ENCODE peak calls at places on chromosome 3, in nine cellular contexts. N is progenitor cell of endocrine pancreas; Y is spleen; W is endothelial cell of umbilical vein; K is epithelial cell of esophagus; X is kidney; M is CD8-positive, alpha-beta T cell; R is retinal pigment epithelial cell; S is bronchial epithelial cell. U is an unnamed sample.

GRCh38 chr3:64666171-64666581 is 21.6 kb downstream of the ADAMTS9 start:
- DNase-seq in N (no peak), Y (no peak), W (peak), K (peak), X (peak), M (no peak), R (no peak), S (peak), U (no peak)

GRCh38 chr3:42226470-42227425 is 39.2 kb downstream of the CCK start:
- DNase-seq in N (no peak), Y (no peak), W (no peak), K (peak), X (no peak), M (no peak), R (no peak), S (peak), U (no peak)

GRCh38 chr3:138057384-138057783 is 47.4 kb downstream of the CLDN18 start:
- DNase-seq in N (no peak), Y (no peak), W (no peak), K (no peak), X (no peak), M (no peak), R (no peak), S (no peak), U (no peak)

GRCh38 chr3:180316321-180316720 is 279.6 kb upstream of the PEX5L start:
- DNase-seq in N (no peak), Y (no peak), W (no peak), K (no peak), X (no peak), M (no peak), R (no peak), S (no peak), U (peak)

GRCh38 chr3:96449803-96450202 is 364.6 kb upstream of the EPHA6 start:
- DNase-seq in N (no peak), Y (no peak), W (peak), K (no peak), X (no peak), M (no peak), R (no peak), S (no peak), U (no peak)

GRCh38 chr3:98596902-98597500 is 3.6 kb upstream of the CPOX start:
- DNase-seq in N (no peak), Y (no peak), W (peak), K (peak), X (no peak), M (no peak), R (no peak), S (peak), U (no peak)

GRCh38 chr3:89787485-89787884 is 680.1 kb downstream of the EPHA3 start:
- DNase-seq in N (no peak), Y (no peak), W (no peak), K (no peak), X (no peak), M (no peak), R (no peak), S (no peak), U (no peak)

GRCh38 chr3:86954751-86955150 is 36.2 kb downstream of the VGLL3 start:
- DNase-seq in N (no peak), Y (no peak), W (no peak), K (no peak), X (no peak), M (no peak), R (no peak), S (no peak), U (no peak)

GRCh38 chr3:47342812-47343211 is 38.0 kb upstream of the PTPN23 start:
- DNase-seq in N (no peak), Y (no peak), W (no peak), K (no peak), X (no peak), M (no peak), R (no peak), S (no peak), U (no peak)

GRCh38 chr3:197546307-197547085 is 9.3 kb downstream of the BDH1 start:
- DNase-seq in N (no peak), Y (no peak), W (no peak), K (peak), X (peak), M (no peak), R (no peak), S (no peak), U (no peak)

GRCh38 chr3:196192036-196193001 is 18.9 kb downstream of the ZDHHC19 start:
- DNase-seq in N (no peak), Y (peak), W (no peak), K (no peak), X (no peak), M (peak), R (no peak), S (no peak), U (peak)

GRCh38 chr3:25540187-25540765 is 112.2 kb downstream of the RARB start:
- DNase-seq in N (no peak), Y (no peak), W (no peak), K (no peak), X (no peak), M (no peak), R (peak), S (no peak), U (no peak)

DNA sequence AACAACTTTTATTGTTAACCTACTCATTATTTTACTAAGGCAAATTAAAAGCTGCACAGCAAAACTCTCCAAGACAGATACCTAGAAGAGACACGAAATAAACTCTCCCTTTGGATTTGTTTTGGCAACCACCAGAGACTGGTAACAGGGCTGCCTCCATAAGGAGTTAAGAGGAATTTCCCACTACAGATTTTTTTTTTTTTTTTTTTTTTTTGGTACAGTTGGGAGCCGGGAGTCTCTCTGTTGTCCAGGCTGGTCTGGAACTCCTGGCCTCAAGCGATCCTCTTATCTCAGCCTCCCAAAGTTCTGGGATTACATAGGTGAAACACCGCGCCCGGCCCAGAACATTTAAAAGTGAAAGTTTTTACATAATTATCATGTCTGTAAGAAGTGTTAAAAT is 73.6 kb upstream of the VGLL4 start:
- DNase-seq in N (no peak), Y (no peak), W (peak), K (peak), X (no peak), M (no peak), R (no peak), S (no peak), U (no peak)
- TF ChIP-seq CTCF in N (no peak), Y (no peak), W (no peak), K (no peak), X (no peak), M (no peak), R (no peak), S (no peak), U (no peak)

GRCh38 chr3:50464578-50464977 is 38.9 kb downstream of the CACNA2D2 start:
- DNase-seq in N (no peak), Y (no peak), W (no peak), K (no peak), X (no peak), M (no peak), R (no peak), S (no peak), U (no peak)
- TF ChIP-seq CTCF in N (no peak), Y (no peak), W (no peak), K (no peak), X (no peak), M (no peak), R (no peak), S (no peak), U (no peak)

DNA sequence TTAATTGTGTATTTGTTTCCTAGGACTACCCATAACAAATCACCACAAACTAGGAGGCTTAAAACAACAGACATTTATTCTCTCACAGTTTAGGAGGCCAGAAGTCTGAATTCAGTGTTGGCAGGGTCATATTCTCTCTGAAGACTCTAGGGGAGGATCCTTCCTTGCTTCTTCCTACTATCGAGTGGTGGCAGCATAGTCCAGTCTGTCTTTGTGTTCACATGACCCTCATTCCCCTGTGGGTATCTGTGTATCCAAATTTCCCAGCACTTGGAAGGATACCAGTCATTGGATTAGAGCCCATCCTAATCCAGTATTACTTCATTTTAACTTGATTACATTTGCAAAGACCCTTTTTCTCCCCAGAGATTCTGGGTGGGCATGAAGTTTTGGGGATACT is 63.8 kb downstream of the GMPS start:
- DNase-seq in N (no peak), Y (no peak), W (no peak), K (no peak), X (no peak), M (no peak), R (no peak), S (no peak), U (no peak)
- TF ChIP-seq CTCF in N (no peak), Y (no peak), W (no peak), K (no peak), X (no peak), M (no peak), R (no peak), S (no peak), U (no peak)

GRCh38 chr3:12758025-12758830 is 831 bp downstream of the TMEM40 start:
- DNase-seq in N (no peak), Y (no peak), W (peak), K (peak), X (peak), M (no peak), R (peak), S (peak), U (peak)

GRCh38 chr3:12756635-12757034 is 2.4 kb downstream of the TMEM40 start:
- DNase-seq in N (no peak), Y (no peak), W (no peak), K (no peak), X (no peak), M (no peak), R (no peak), S (no peak), U (no peak)

GRCh38 chr3:12756185-12756584 is 2.9 kb downstream of the TMEM40 start:
- DNase-seq in N (no peak), Y (no peak), W (no peak), K (no peak), X (no peak), M (no peak), R (no peak), S (no peak), U (no peak)

GRCh38 chr3:12759693-12760565 is 870 bp upstream of the TMEM40 start:
- DNase-seq in N (no peak), Y (no peak), W (no peak), K (peak), X (no peak), M (no peak), R (no peak), S (peak), U (no peak)

DNA sequence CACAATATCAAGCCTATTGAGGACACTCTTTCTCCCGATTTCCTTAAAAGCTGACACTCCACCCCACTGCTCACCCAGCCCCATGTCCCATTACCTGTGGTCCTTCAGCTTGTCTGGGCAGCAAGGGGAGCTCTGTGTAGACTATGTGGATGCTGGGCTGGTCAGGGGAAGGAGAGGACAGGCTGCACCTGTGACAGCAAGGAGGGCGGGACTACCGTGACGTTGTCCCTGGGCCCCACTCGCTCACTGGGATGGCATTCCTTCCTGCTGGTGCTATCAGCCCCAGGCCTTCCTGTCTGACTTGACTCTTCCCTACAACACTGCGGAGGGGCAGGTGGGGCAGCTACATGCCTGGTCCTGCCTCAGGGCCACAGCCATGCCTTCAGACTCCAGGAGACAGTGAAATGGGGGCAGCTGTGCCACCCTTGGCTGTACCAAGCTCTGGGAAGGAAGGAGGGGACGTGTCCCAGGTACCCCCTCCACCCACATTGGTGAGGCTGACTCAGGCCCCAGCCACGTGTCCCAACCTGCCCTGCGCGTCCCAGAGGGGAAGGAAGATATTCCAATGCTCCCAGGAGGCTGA is at the start of gene TMEM40:
- DNase-seq in N (no peak), Y (no peak), W (no peak), K (peak), X (no peak), M (no peak), R (no peak), S (peak), U (no peak)
- TF ChIP-seq CTCF in N (no peak), Y (no peak), W (no peak), K (no peak), X (no peak), M (no peak), R (no peak), S (no peak), U (no peak)

GRCh38 chr3:2810723-2811122 is 299.5 kb downstream of the IL5RA start:
- DNase-seq in N (no peak), Y (no peak), W (no peak), K (peak), X (no peak), M (no peak), R (no peak), S (no peak), U (no peak)
- TF ChIP-seq CTCF in N (no peak), Y (no peak), W (no peak), K (no peak), X (no peak), M (no peak), R (no peak), S (no peak), U (no peak)

DNA sequence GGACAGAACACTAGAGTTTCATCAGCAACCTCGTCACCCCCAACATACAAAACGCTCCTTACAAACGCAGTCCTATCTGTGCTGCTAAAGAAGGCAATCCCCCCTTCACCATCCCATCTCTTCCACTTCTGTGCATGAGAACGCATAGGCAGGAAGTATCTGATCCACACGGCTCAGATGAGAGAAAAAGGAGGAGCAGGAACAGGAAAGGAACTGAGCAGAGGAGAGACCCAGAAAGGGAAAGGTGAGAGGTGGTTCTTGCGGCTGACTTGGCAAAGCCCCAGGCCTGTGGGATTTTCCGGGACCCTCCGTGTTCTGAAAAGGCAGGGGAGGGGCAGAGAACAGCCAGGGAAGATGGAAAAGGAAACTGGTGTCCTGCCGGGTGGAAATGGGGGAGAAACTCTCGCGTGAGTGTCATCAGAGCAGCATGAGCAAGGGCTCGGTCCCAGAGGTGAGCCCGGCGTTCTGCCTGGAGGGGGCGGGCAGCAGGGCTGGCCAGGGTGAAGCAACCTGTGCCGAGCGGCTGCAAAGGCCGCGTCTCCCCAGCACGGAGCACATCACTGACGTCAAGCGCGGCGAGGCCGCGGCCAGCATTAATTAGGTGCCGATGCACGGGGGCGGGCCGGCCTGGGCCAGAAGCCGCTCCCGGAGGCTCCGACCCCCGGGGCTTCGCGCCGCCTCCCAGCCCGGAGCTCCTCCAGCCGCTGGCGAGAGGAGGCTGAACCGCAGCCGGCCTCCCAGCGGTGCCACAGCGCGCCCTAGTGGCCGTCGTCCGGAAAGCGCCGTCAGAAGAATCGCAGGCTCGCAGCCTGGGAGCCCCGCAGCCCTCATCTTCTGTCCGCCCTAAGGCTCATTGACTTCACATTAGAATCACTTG is 35.8 kb downstream of the CPN2 start:
- DNase-seq in N (peak), Y (peak), W (peak), K (peak), X (peak), M (peak), R (peak), S (peak), U (peak)
- TF ChIP-seq CTCF in N (peak), Y (peak), W (peak), K (peak), X (peak), M (peak), R (peak), S (peak), U (peak)

GRCh38 chr3:134652886-134653630 is 2.2 kb upstream of the KY start:
- DNase-seq in N (no peak), Y (no peak), W (no peak), K (no peak), X (no peak), M (no peak), R (no peak), S (no peak), U (no peak)

GRCh38 chr3:134651347-134652041 is 672 bp upstream of the KY start:
- DNase-seq in N (no peak), Y (no peak), W (no peak), K (no peak), X (no peak), M (no peak), R (no peak), S (no peak), U (no peak)

GRCh38 chr3:134649106-134649705 is 1.6 kb downstream of the KY start:
- DNase-seq in N (no peak), Y (no peak), W (no peak), K (no peak), X (no peak), M (no peak), R (no peak), S (no peak), U (no peak)

GRCh38 chr3:134652409-134652831 is 1.6 kb upstream of the KY start:
- DNase-seq in N (no peak), Y (no peak), W (no peak), K (peak), X (no peak), M (no peak), R (no peak), S (peak), U (no peak)

GRCh38 chr3:134650431-134651346 is at the start of gene KY:
- DNase-seq in N (peak), Y (no peak), W (no peak), K (peak), X (no peak), M (no peak), R (no peak), S (peak), U (no peak)
- TF ChIP-seq CTCF in N (no peak), Y (no peak), W (no peak), K (no peak), X (peak), M (no peak), R (peak), S (peak), U (no peak)

GRCh38 chr3:10697918-10698317 is 118.1 kb upstream of the SLC6A11 start:
- DNase-seq in N (no peak), Y (no peak), W (no peak), K (peak), X (no peak), M (no peak), R (no peak), S (peak), U (no peak)

GRCh38 chr3:10694194-10694593 is 121.8 kb upstream of the SLC6A11 start:
- DNase-seq in N (no peak), Y (no peak), W (no peak), K (no peak), X (no peak), M (no peak), R (no peak), S (no peak), U (no peak)

GRCh38 chr3:10695595-10696285 is 120.3 kb upstream of the SLC6A11 start:
- DNase-seq in N (no peak), Y (no peak), W (no peak), K (no peak), X (no peak), M (no peak), R (no peak), S (no peak), U (no peak)

GRCh38 chr3:10692039-10692438 is 124.0 kb upstream of the SLC6A11 start:
- DNase-seq in N (no peak), Y (no peak), W (no peak), K (no peak), X (no peak), M (no peak), R (no peak), S (no peak), U (no peak)

GRCh38 chr3:10693457-10693856 is 122.6 kb upstream of the SLC6A11 start:
- DNase-seq in N (no peak), Y (no peak), W (no peak), K (peak), X (no peak), M (no peak), R (no peak), S (peak), U (no peak)
- TF ChIP-seq CTCF in N (no peak), Y (no peak), W (no peak), K (no peak), X (peak), M (no peak), R (peak), S (no peak), U (peak)

GRCh38 chr3:182693723-182694122 is 99.6 kb upstream of the ATP11B start:
- DNase-seq in N (no peak), Y (no peak), W (no peak), K (no peak), X (no peak), M (no peak), R (no peak), S (no peak), U (no peak)

GRCh38 chr3:182692685-182693084 is 100.6 kb upstream of the ATP11B start:
- DNase-seq in N (no peak), Y (no peak), W (no peak), K (no peak), X (no peak), M (no peak), R (no peak), S (no peak), U (no peak)

GRCh38 chr3:182699550-182700170 is 93.6 kb upstream of the ATP11B start:
- DNase-seq in N (no peak), Y (no peak), W (no peak), K (no peak), X (no peak), M (no peak), R (no peak), S (no peak), U (no peak)

GRCh38 chr3:182698078-182698477 is 95.2 kb upstream of the ATP11B start:
- DNase-seq in N (no peak), Y (no peak), W (no peak), K (no peak), X (no peak), M (no peak), R (no peak), S (peak), U (no peak)

GRCh38 chr3:182697345-182697919 is 95.9 kb upstream of the ATP11B start:
- DNase-seq in N (no peak), Y (no peak), W (no peak), K (no peak), X (no peak), M (no peak), R (peak), S (peak), U (no peak)
- TF ChIP-seq CTCF in N (no peak), Y (no peak), W (no peak), K (no peak), X (no peak), M (no peak), R (no peak), S (no peak), U (no peak)